ENCODE peak calls at places on chromosomes 12 and 14, in four cellular contexts. One of them, this sample, is unnamed.
A peak's percentile ranks its signal among the peaks of the same experiment; 100 is the strongest.

GRCh38 chr12:48459259-48459658 is 13.1 kb upstream of the ANP32D start:
- DNase-seq in hypothalamus: no peak
- DNase-seq in activated CD4-positive, alpha-beta T cell treated with anti-CD3 and anti-CD28 coated beads, Interleukin-2, amount 50 U/mL, for 48 hours: no peak
- DNase-seq in mesendoderm: no peak
- DNase-seq in this sample: no peak

GRCh38 chr12:132117558-132117875 is 26.6 kb downstream of the DDX51 start:
- DNase-seq in hypothalamus: no peak
- DNase-seq in activated CD4-positive, alpha-beta T cell treated with anti-CD3 and anti-CD28 coated beads, Interleukin-2, amount 50 U/mL, for 48 hours: no peak
- DNase-seq in mesendoderm: peak; percentile 57
- DNase-seq in this sample: no peak

GRCh38 chr12:13950502-13950901 is 30.9 kb downstream of the GRIN2B start:
- DNase-seq in hypothalamus: no peak
- DNase-seq in activated CD4-positive, alpha-beta T cell treated with anti-CD3 and anti-CD28 coated beads, Interleukin-2, amount 50 U/mL, for 48 hours: no peak
- DNase-seq in mesendoderm: peak; percentile 73
- DNase-seq in this sample: peak; percentile 71

GRCh38 chr12:92912052-92912451 is 17.0 kb downstream of the EEA1 start:
- DNase-seq in hypothalamus: no peak
- DNase-seq in activated CD4-positive, alpha-beta T cell treated with anti-CD3 and anti-CD28 coated beads, Interleukin-2, amount 50 U/mL, for 48 hours: no peak
- DNase-seq in mesendoderm: no peak
- DNase-seq in this sample: no peak

GRCh38 chr12:104718581-104718980 is 239.5 kb downstream of the SLC41A2 start:
- DNase-seq in hypothalamus: no peak
- DNase-seq in activated CD4-positive, alpha-beta T cell treated with anti-CD3 and anti-CD28 coated beads, Interleukin-2, amount 50 U/mL, for 48 hours: no peak
- DNase-seq in mesendoderm: no peak
- DNase-seq in this sample: no peak

GRCh38 chr12:7162691-7163114 is 26.8 kb upstream of the PEX5 start:
- DNase-seq in hypothalamus: no peak
- DNase-seq in activated CD4-positive, alpha-beta T cell treated with anti-CD3 and anti-CD28 coated beads, Interleukin-2, amount 50 U/mL, for 48 hours: peak; percentile 22
- DNase-seq in mesendoderm: peak; percentile 79
- DNase-seq in this sample: peak; percentile 85

GRCh38 chr12:30345735-30346445 is 349.8 kb downstream of the IPO8 start:
- DNase-seq in hypothalamus: no peak
- DNase-seq in activated CD4-positive, alpha-beta T cell treated with anti-CD3 and anti-CD28 coated beads, Interleukin-2, amount 50 U/mL, for 48 hours: no peak
- DNase-seq in mesendoderm: no peak
- DNase-seq in this sample: no peak

GRCh38 chr14:105088812-105089745 is 23.8 kb upstream of the GPR132 start:
- DNase-seq in hypothalamus: no peak
- DNase-seq in activated CD4-positive, alpha-beta T cell treated with anti-CD3 and anti-CD28 coated beads, Interleukin-2, amount 50 U/mL, for 48 hours: no peak
- DNase-seq in mesendoderm: no peak
- DNase-seq in this sample: no peak

GRCh38 chr12:95259368-95259767 is 41.8 kb downstream of the VEZT start:
- DNase-seq in hypothalamus: no peak
- DNase-seq in activated CD4-positive, alpha-beta T cell treated with anti-CD3 and anti-CD28 coated beads, Interleukin-2, amount 50 U/mL, for 48 hours: no peak
- DNase-seq in mesendoderm: no peak
- DNase-seq in this sample: no peak

GRCh38 chr12:2108166-2108565 is 55.4 kb downstream of the CACNA1C start:
- DNase-seq in hypothalamus: no peak
- DNase-seq in activated CD4-positive, alpha-beta T cell treated with anti-CD3 and anti-CD28 coated beads, Interleukin-2, amount 50 U/mL, for 48 hours: no peak
- DNase-seq in mesendoderm: no peak
- DNase-seq in this sample: no peak

GRCh38 chr14:92797935-92798653 is 4.0 kb downstream of the GOLGA5 start:
- DNase-seq in hypothalamus: no peak
- DNase-seq in activated CD4-positive, alpha-beta T cell treated with anti-CD3 and anti-CD28 coated beads, Interleukin-2, amount 50 U/mL, for 48 hours: no peak
- DNase-seq in mesendoderm: no peak
- DNase-seq in this sample: no peak

GRCh38 chr12:123106640-123107359 is 44.1 kb downstream of the PITPNM2 start:
- DNase-seq in hypothalamus: no peak
- DNase-seq in activated CD4-positive, alpha-beta T cell treated with anti-CD3 and anti-CD28 coated beads, Interleukin-2, amount 50 U/mL, for 48 hours: peak; percentile 57
- DNase-seq in mesendoderm: peak; percentile 80
- DNase-seq in this sample: no peak

GRCh38 chr12:16602412-16602811 is 3.5 kb downstream of the LMO3 start:
- DNase-seq in hypothalamus: no peak
- DNase-seq in activated CD4-positive, alpha-beta T cell treated with anti-CD3 and anti-CD28 coated beads, Interleukin-2, amount 50 U/mL, for 48 hours: no peak
- DNase-seq in mesendoderm: no peak
- DNase-seq in this sample: no peak

GRCh38 chr12:107778383-107779015 is 4.0 kb downstream of the ASCL4 start:
- DNase-seq in hypothalamus: no peak
- DNase-seq in activated CD4-positive, alpha-beta T cell treated with anti-CD3 and anti-CD28 coated beads, Interleukin-2, amount 50 U/mL, for 48 hours: no peak
- DNase-seq in mesendoderm: no peak
- DNase-seq in this sample: no peak

This sample was measured in islet precursor cell.